ENCODE peak calls at places on chromosomes 13 and 19, in five cellular contexts. One of them, this sample, is unnamed.

GRCh38 chr13:31207630-31208549 is 8.1 kb downstream of the B3GLCT start:
- DNase-seq in iris pigment epithelial cell: peak
- DNase-seq in activated gamma-delta T cell treated with Interleukin-2 at 50 U/mL for 16 hours: no peak
- DNase-seq in tibial nerve: no peak
- DNase-seq in body of pancreas: no peak
- DNase-seq in this sample: no peak

GRCh38 chr13:103299079-103299478 is 232.9 kb upstream of the SLC10A2 start:
- DNase-seq in body of pancreas: no peak
- DNase-seq in tibial nerve: no peak
- DNase-seq in activated gamma-delta T cell treated with Interleukin-2 at 50 U/mL for 16 hours: no peak
- DNase-seq in iris pigment epithelial cell: no peak
- DNase-seq in this sample: no peak

GRCh38 chr19:18029617-18030338 is 21.8 kb downstream of the ARRDC2 start:
- DNase-seq in activated gamma-delta T cell treated with Interleukin-2 at 50 U/mL for 16 hours: no peak
- DNase-seq in iris pigment epithelial cell: peak
- DNase-seq in tibial nerve: no peak
- DNase-seq in body of pancreas: peak
- DNase-seq in this sample: peak

GRCh38 chr13:113864303-113864890 is 521 bp upstream of the GAS6 start:
- DNase-seq in body of pancreas: no peak
- DNase-seq in activated gamma-delta T cell treated with Interleukin-2 at 50 U/mL for 16 hours: no peak
- DNase-seq in iris pigment epithelial cell: no peak
- DNase-seq in tibial nerve: no peak
- DNase-seq in this sample: peak

GRCh38 chr19:6761053-6761676 is 6.1 kb downstream of the SH2D3A start:
- DNase-seq in iris pigment epithelial cell: no peak
- DNase-seq in tibial nerve: no peak
- DNase-seq in body of pancreas: no peak
- DNase-seq in activated gamma-delta T cell treated with Interleukin-2 at 50 U/mL for 16 hours: no peak
- DNase-seq in this sample: no peak

GRCh38 chr19:44850641-44851109 is 4.6 kb downstream of the NECTIN2 start:
- DNase-seq in iris pigment epithelial cell: no peak
- DNase-seq in tibial nerve: no peak
- DNase-seq in body of pancreas: peak
- DNase-seq in activated gamma-delta T cell treated with Interleukin-2 at 50 U/mL for 16 hours: no peak
- DNase-seq in this sample: no peak

GRCh38 chr13:42215578-42216421 is 56.2 kb upstream of the AKAP11 start:
- DNase-seq in activated gamma-delta T cell treated with Interleukin-2 at 50 U/mL for 16 hours: no peak
- DNase-seq in iris pigment epithelial cell: peak
- DNase-seq in body of pancreas: no peak
- DNase-seq in tibial nerve: no peak
- DNase-seq in this sample: no peak

GRCh38 chr19:53813996-53814395 is 10.1 kb downstream of the NLRP12 start:
- DNase-seq in iris pigment epithelial cell: peak
- DNase-seq in tibial nerve: no peak
- DNase-seq in activated gamma-delta T cell treated with Interleukin-2 at 50 U/mL for 16 hours: no peak
- DNase-seq in body of pancreas: no peak
- DNase-seq in this sample: no peak

GRCh38 chr19:49301165-49301865 is 23.7 kb downstream of the SLC6A16 start:
- DNase-seq in activated gamma-delta T cell treated with Interleukin-2 at 50 U/mL for 16 hours: peak
- DNase-seq in tibial nerve: peak
- DNase-seq in body of pancreas: peak
- DNase-seq in iris pigment epithelial cell: peak
- DNase-seq in this sample: peak

GRCh38 chr13:99120751-99121150 is 79.9 kb upstream of the UBAC2 start:
- DNase-seq in iris pigment epithelial cell: no peak
- DNase-seq in tibial nerve: no peak
- DNase-seq in activated gamma-delta T cell treated with Interleukin-2 at 50 U/mL for 16 hours: no peak
- DNase-seq in body of pancreas: no peak
- DNase-seq in this sample: no peak

GRCh38 chr19:5592531-5592930 is 24.8 kb upstream of the TINCR start:
- DNase-seq in iris pigment epithelial cell: no peak
- DNase-seq in body of pancreas: no peak
- DNase-seq in activated gamma-delta T cell treated with Interleukin-2 at 50 U/mL for 16 hours: no peak
- DNase-seq in tibial nerve: no peak
- DNase-seq in this sample: no peak

GRCh38 chr13:78586706-78587105 is 16.6 kb downstream of the POU4F1 start:
- DNase-seq in activated gamma-delta T cell treated with Interleukin-2 at 50 U/mL for 16 hours: no peak
- DNase-seq in iris pigment epithelial cell: no peak
- DNase-seq in body of pancreas: no peak
- DNase-seq in tibial nerve: no peak
- DNase-seq in this sample: no peak

GRCh38 chr13:34162545-34162936 is 344.6 kb downstream of the RFC3 start:
- DNase-seq in body of pancreas: no peak
- DNase-seq in activated gamma-delta T cell treated with Interleukin-2 at 50 U/mL for 16 hours: no peak
- DNase-seq in tibial nerve: no peak
- DNase-seq in iris pigment epithelial cell: peak
- DNase-seq in this sample: no peak

GRCh38 chr19:35162471-35163326 is 8.2 kb downstream of the FXYD5 start:
- DNase-seq in iris pigment epithelial cell: peak
- DNase-seq in body of pancreas: no peak
- DNase-seq in tibial nerve: no peak
- DNase-seq in activated gamma-delta T cell treated with Interleukin-2 at 50 U/mL for 16 hours: no peak
- DNase-seq in this sample: no peak

GRCh38 chr19:33302974-33303790 is 848 bp upstream of the CEBPA start:
- DNase-seq in activated gamma-delta T cell treated with Interleukin-2 at 50 U/mL for 16 hours: no peak
- DNase-seq in body of pancreas: peak
- DNase-seq in tibial nerve: no peak
- DNase-seq in iris pigment epithelial cell: peak
- DNase-seq in this sample: peak

GRCh38 chr13:106525865-106526264 is 9.6 kb downstream of the EFNB2 start:
- DNase-seq in iris pigment epithelial cell: no peak
- DNase-seq in activated gamma-delta T cell treated with Interleukin-2 at 50 U/mL for 16 hours: no peak
- DNase-seq in body of pancreas: no peak
- DNase-seq in tibial nerve: no peak
- DNase-seq in this sample: no peak

This sample was measured in left lobe of liver.